ENCODE peak calls at places on chromosomes 12 and 14, in nine cellular contexts. B is stomach, P is transverse colon, C is GM12878, X is suprapubic skin, L is HepG2, I is SK-N-SH, V is upper lobe of left lung, J is K562. Z is an unnamed sample.

GRCh38 chr12:1838223-1838993 is 18.0 kb downstream of the LRTM2 start:
- DNase-seq in B (no peak), P (no peak), C (no peak), X (no peak), L (no peak), I (peak; percentile 85), V (no peak), J (no peak), Z (peak; percentile 18)

GRCh38 chr14:39431416-39432178 is 636 bp downstream of the FBXO33 start:
- DNase-seq in B (peak; percentile 58), P (peak; percentile 57), C (no peak), X (peak; percentile 80), L (peak; percentile 51), I (peak; percentile 32), V (peak; percentile 74), J (peak; percentile 74), Z (peak; percentile 76)

GRCh38 chr12:53048780-53049401 is 974 bp upstream of the TNS2 start:
- DNase-seq in B (peak; percentile 59), P (peak; percentile 61), C (no peak), X (no peak), L (peak; percentile 40), I (peak; percentile 52), V (peak; percentile 75), J (peak; percentile 32), Z (peak; percentile 94)

GRCh38 chr12:76480800-76481199 is 78.8 kb downstream of the OSBPL8 start:
- DNase-seq in B (no peak), P (no peak), C (no peak), X (no peak), L (no peak), I (no peak), V (no peak), J (no peak), Z (no peak)

GRCh38 chr12:86170051-86170450 is 86.1 kb downstream of the MGAT4C start:
- DNase-seq in B (no peak), P (no peak), C (no peak), X (no peak), L (no peak), I (no peak), V (no peak), J (no peak), Z (no peak)

GRCh38 chr14:80621701-80622100 is 319.8 kb downstream of the CEP128 start:
- DNase-seq in B (no peak), P (no peak), C (no peak), X (no peak), L (peak; percentile 5), I (no peak), V (no peak), J (no peak), Z (no peak)

GRCh38 chr14:34593740-34594375 is 36.1 kb downstream of the SNX6 start:
- DNase-seq in B (no peak), P (no peak), C (no peak), X (peak; percentile 9), L (no peak), I (no peak), V (no peak), J (no peak), Z (no peak)

GRCh38 chr12:26277511-26278246 is 82.3 kb downstream of the SSPN start:
- DNase-seq in B (no peak), P (no peak), C (no peak), X (no peak), L (no peak), I (no peak), V (no peak), J (no peak), Z (no peak)

GRCh38 chr12:101775814-101776213 is 36.6 kb upstream of the SYCP3 start:
- DNase-seq in B (no peak), P (no peak), C (no peak), X (no peak), L (no peak), I (no peak), V (no peak), J (no peak), Z (no peak)

GRCh38 chr12:51687142-51687935 is 96.3 kb downstream of the SCN8A start:
- DNase-seq in B (no peak), P (peak; percentile 23), C (no peak), X (no peak), L (no peak), I (no peak), V (no peak), J (no peak), Z (no peak)

GRCh38 chr12:26287666-26288408 is 92.5 kb downstream of the SSPN start:
- DNase-seq in B (peak; percentile 40), P (no peak), C (no peak), X (no peak), L (no peak), I (no peak), V (no peak), J (no peak), Z (no peak)

GRCh38 chr14:51208982-51209381 is 31.1 kb upstream of the TMX1 start:
- DNase-seq in B (no peak), P (no peak), C (no peak), X (no peak), L (no peak), I (no peak), V (no peak), J (no peak), Z (no peak)

GRCh38 chr12:89153341-89153740 is 199.0 kb downstream of the DUSP6 start:
- DNase-seq in B (no peak), P (no peak), C (no peak), X (no peak), L (no peak), I (no peak), V (no peak), J (no peak), Z (no peak)

GRCh38 chr12:110279976-110280783 is 867 bp upstream of the ATP2A2 start:
- DNase-seq in B (peak; percentile 43), P (peak; percentile 57), C (no peak), X (peak; percentile 71), L (no peak), I (peak; percentile 76), V (peak; percentile 39), J (peak; percentile 67), Z (peak; percentile 77)
- TF ChIP-seq POLR2AphosphoS5 in B (no peak), P (no peak), C (no peak), X (no peak), L (no peak), I (no peak), V (no peak), J (no peak), Z (no peak)

GRCh38 chr12:120467439-120467838 is 2.1 kb downstream of the SRSF9 start:
- DNase-seq in B (no peak), P (no peak), C (no peak), X (no peak), L (no peak), I (no peak), V (no peak), J (no peak), Z (no peak)

GRCh38 chr12:120468271-120468845 is 1.2 kb downstream of the SRSF9 start:
- DNase-seq in B (peak; percentile 44), P (peak; percentile 43), C (no peak), X (peak; percentile 66), L (peak; percentile 44), I (peak; percentile 65), V (peak; percentile 69), J (no peak), Z (peak; percentile 68)

GRCh38 chr12:120468846-120469449 is 600 bp downstream of the SRSF9 start:
- DNase-seq in B (peak; percentile 33), P (peak; percentile 36), C (no peak), X (peak; percentile 68), L (no peak), I (peak; percentile 94), V (peak; percentile 34), J (peak; percentile 92), Z (peak; percentile 66)

GRCh38 chr12:120469450-120470149 is at the start of gene SRSF9:
- DNase-seq in B (peak; percentile 96), P (peak; percentile 96), C (peak; percentile 80), X (peak; percentile 96), L (peak; percentile 90), I (peak; percentile 99), V (peak; percentile 97), J (peak; percentile 94), Z (peak; percentile 98)

DNA sequence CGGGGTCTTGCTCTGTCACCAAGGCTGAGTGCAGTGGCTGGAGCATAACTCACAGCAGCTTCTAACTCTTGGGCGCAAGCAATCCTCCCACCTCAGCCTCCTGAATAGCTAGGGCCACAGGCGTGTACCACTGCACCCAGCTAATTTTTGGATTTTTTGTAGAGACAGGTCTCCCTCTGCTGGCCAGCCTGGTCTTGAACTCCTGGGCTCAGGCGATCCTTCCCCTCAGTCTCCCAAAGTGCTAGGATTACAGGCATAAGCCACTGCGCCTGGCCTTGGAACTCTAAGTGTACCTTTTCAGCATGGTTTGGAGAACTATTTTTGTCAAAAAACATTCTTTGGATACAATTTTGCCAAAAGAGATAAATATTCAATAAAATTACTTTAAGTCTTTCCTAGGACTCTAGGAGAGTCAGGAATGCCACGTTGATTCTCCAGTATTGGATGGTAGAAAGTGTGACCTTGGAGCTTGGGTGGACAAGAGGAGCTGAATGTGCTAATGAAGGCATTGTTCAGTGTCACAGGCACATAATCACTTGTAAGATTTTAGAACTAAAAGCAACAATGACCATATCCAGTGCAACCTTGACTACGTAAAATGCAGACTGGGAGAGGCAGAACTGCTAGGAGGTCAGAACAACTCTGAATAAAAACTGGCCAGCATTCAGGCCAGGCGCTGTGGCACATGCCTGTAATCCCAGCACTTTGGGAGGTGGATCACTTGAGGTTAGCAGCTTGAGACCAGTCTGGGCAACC is 2.8 kb downstream of the SRSF9 start:
- DNase-seq in B (peak; percentile 48), P (peak; percentile 13), C (no peak), X (no peak), L (peak; percentile 27), I (peak; percentile 16), V (peak; percentile 28), J (no peak), Z (no peak)
- TF ChIP-seq EP300 in B (no peak), P (no peak), C (no peak), X (no peak), L (no peak), I (no peak), V (no peak), J (no peak), Z (no peak)

DNA sequence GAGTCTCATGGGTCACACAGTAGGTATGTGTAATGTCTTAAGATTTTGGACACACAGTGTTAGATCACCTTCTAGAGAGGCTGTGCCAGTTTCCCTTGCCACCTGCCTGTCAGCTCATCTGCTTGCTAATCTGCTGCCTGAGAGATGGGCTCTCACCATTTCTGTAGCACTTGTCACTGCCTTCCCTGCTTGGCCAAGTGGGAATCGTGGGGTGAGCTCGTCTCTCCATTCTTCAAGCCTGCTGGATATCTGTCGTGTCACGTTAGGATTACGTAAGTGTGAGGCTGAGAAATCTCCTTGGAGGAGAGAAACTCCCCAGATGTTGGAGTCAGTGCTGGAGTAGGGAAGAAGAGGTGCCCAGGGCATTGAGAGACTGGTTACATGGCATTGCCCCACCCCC is 8.6 kb upstream of the RPH3A start:
- DNase-seq in B (no peak), P (no peak), C (no peak), X (no peak), L (no peak), I (no peak), V (no peak), J (no peak), Z (no peak)
- TF ChIP-seq POLR2AphosphoS5 in B (no peak), P (no peak), C (no peak), X (no peak), L (no peak), I (no peak), V (no peak), J (no peak), Z (no peak)

DNA sequence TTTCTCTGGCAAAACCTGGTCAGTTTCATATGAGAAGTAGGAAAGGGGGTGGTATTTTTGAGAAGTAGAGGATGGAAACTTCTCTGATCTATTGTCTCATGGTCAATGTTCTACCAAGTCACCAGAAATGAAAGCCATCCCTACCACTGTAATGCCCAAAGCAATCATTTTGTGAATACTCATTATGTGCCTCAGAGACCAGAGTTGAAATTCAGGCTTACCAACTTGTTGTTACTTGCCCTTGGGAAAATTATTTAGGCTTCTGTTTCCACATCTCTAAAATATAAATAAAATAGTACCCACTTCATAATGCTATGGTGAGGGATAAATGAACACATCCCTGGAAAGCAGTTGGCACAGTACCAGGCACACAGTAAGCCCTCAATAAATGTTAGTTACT is 723.7 kb upstream of the TBX3 start:
- DNase-seq in B (no peak), P (no peak), C (no peak), X (no peak), L (no peak), I (no peak), V (no peak), J (no peak), Z (no peak)
- TF ChIP-seq EP300 in B (no peak), P (no peak), C (no peak), X (no peak), L (no peak), I (no peak), V (no peak), J (no peak), Z (no peak)